ENCODE peak calls at places on chromosomes 5 and 9, in five cellular contexts. K is H1, F is Peyer's patch, N is tibial nerve, M is mammary epithelial cell. S is an unnamed sample.
A peak's percentile ranks its signal among the peaks of the same experiment; 100 is the strongest.

GRCh38 chr9:105026451-105026850 is 98.5 kb upstream of the ABCA1 start:
- DNase-seq in K (no peak), F (no peak), N (no peak), M (peak; percentile 41), S (no peak)

GRCh38 chr5:11596185-11596584 is 308.1 kb downstream of the CTNND2 start:
- DNase-seq in K (no peak), F (no peak), N (no peak), M (no peak), S (no peak)

GRCh38 chr5:150590979-150591411 is 49.5 kb upstream of the SYNPO start:
- DNase-seq in K (no peak), F (no peak), N (no peak), M (no peak), S (no peak)

GRCh38 chr9:13705913-13706312 is 426.4 kb upstream of the MPDZ start:
- DNase-seq in K (no peak), F (no peak), N (peak; percentile 50), M (no peak), S (no peak)

GRCh38 chr5:115543931-115544370 is 624 bp downstream of the FEM1C start:
- DNase-seq in K (no peak), F (peak; percentile 59), N (peak; percentile 24), M (peak; percentile 61), S (peak; percentile 81)

GRCh38 chr5:67620386-67621039 is 423.9 kb upstream of the CD180 start:
- DNase-seq in K (no peak), F (no peak), N (no peak), M (peak; percentile 17), S (no peak)

GRCh38 chr5:40494631-40495030 is 185.1 kb upstream of the PTGER4 start:
- DNase-seq in K (no peak), F (no peak), N (no peak), M (no peak), S (no peak)

GRCh38 chr5:135950611-135951010 is 4.2 kb downstream of the LECT2 start:
- DNase-seq in K (no peak), F (no peak), N (no peak), M (no peak), S (no peak)

GRCh38 chr9:123339666-123340414 is 16.2 kb upstream of the CRB2 start:
- DNase-seq in K (no peak), F (peak; percentile 79), N (no peak), M (no peak), S (no peak)

GRCh38 chr5:125461641-125462072 is 715.2 kb upstream of the ZNF608 start:
- DNase-seq in K (no peak), F (no peak), N (no peak), M (peak; percentile 13), S (no peak)

GRCh38 chr5:172521338-172521932 is 67.1 kb upstream of the SH3PXD2B start:
- DNase-seq in K (no peak), F (no peak), N (no peak), M (no peak), S (no peak)

GRCh38 chr9:134174073-134174449 is 9.7 kb upstream of the RNU6ATAC start:
- DNase-seq in K (no peak), F (peak; percentile 50), N (no peak), M (no peak), S (peak; percentile 62)

GRCh38 chr9:108417726-108418125 is 438.1 kb downstream of the ACTL7B start:
- DNase-seq in K (no peak), F (no peak), N (no peak), M (no peak), S (no peak)

GRCh38 chr9:72577212-72577753 is 55.9 kb downstream of the TMC1 start:
- DNase-seq in K (no peak), F (no peak), N (no peak), M (peak; percentile 93), S (no peak)

GRCh38 chr5:80083115-80083890 is 48.2 kb downstream of the THBS4 start:
- DNase-seq in K (peak; percentile 77), F (no peak), N (peak; percentile 19), M (peak; percentile 52), S (no peak)

GRCh38 chr5:138275379-138275782 is 960 bp upstream of the GFRA3 start:
- DNase-seq in K (no peak), F (no peak), N (no peak), M (no peak), S (no peak)

GRCh38 chr5:92559743-92560142 is 1021.3 kb downstream of the NR2F1-AS1 start:
- DNase-seq in K (no peak), F (no peak), N (no peak), M (peak; percentile 33), S (no peak)

GRCh38 chr5:117093653-117094052 is 519.0 kb upstream of the SEMA6A start:
- DNase-seq in K (no peak), F (no peak), N (no peak), M (no peak), S (peak; percentile 48)

GRCh38 chr5:78547731-78548189 is 100.8 kb downstream of the LHFPL2 start:
- DNase-seq in K (no peak), F (no peak), N (peak; percentile 77), M (no peak), S (no peak)

GRCh38 chr5:57698785-57699184 is 216.2 kb upstream of the ACTBL2 start:
- DNase-seq in K (no peak), F (no peak), N (no peak), M (peak; percentile 92), S (no peak)

GRCh38 chr9:138078846-138079245 is 201.3 kb downstream of the CACNA1B start:
- DNase-seq in K (no peak), F (peak; percentile 1), N (no peak), M (no peak), S (no peak)

GRCh38 chr5:132225165-132226032 is 2.3 kb downstream of the P4HA2 start:
- DNase-seq in K (no peak), F (peak; percentile 16), N (peak; percentile 58), M (peak; percentile 88), S (no peak)

GRCh38 chr9:93963969-93964368 is 8.8 kb upstream of the BARX1 start:
- DNase-seq in K (peak; percentile 37), F (no peak), N (no peak), M (no peak), S (no peak)

GRCh38 chr5:41009228-41009627 is 61.9 kb downstream of the MROH2B start:
- DNase-seq in K (no peak), F (no peak), N (no peak), M (peak; percentile 68), S (no peak)

GRCh38 chr5:1137567-1138444 is 25.9 kb upstream of the SLC12A7 start:
- DNase-seq in K (no peak), F (no peak), N (no peak), M (no peak), S (no peak)

GRCh38 chr5:41736641-41737040 is 133.6 kb downstream of the OXCT1 start:
- DNase-seq in K (no peak), F (no peak), N (no peak), M (no peak), S (no peak)

GRCh38 chr9:131419029-131419614 is 25.2 kb downstream of the PRRC2B start:
- DNase-seq in K (no peak), F (no peak), N (no peak), M (no peak), S (no peak)

DNA sequence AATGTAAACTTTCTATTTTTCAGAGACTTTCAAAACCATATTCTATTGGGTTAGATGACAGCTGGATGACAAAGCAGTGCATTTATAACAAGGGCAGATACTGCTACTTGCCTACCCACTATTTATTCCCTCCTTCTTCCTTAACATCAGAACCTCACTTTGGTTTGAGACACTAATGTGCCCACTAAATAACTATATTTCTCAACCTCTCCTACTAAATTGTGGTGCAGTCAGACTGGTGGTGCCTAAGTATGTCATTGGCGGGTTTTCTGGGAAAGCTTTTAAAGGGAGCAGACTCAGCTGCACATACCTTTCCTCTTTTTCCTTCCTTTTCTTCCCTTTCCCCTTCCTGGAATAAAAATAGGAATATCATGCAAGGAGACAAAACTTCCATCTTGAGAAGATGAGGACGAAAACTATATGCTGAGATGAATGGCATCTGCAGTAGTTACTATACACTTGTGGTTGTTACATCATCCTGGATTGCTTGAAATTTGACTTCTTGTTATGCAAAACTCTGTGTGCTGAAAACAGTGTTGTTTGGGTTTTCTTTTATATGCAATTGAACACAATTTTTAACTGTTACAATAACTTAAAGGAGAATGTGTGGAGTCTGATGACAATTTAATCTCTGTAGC is 43.8 kb downstream of the PRR16 start:
- DNase-seq in K (no peak), F (no peak), N (no peak), M (no peak), S (no peak)
- H3K27ac ChIP-seq in K (no peak overlapping the region), F (no peak overlapping the region), N (no peak overlapping the region), M (no peak overlapping the region), S (no peak overlapping the region)

GRCh38 chr5:162703914-162704313 is 636.3 kb downstream of the GABRG2 start:
- DNase-seq in K (no peak), F (no peak), N (no peak), M (no peak), S (no peak)

GRCh38 chr5:162699361-162699760 is 631.8 kb downstream of the GABRG2 start:
- DNase-seq in K (no peak), F (no peak), N (no peak), M (no peak), S (no peak)
- TF ChIP-seq CTCF in K (no peak), F (no peak), N (no peak), M (no peak), S (no peak)

GRCh38 chr5:144013816-144014215 is 156.6 kb downstream of the YIPF5 start:
- DNase-seq in K (no peak), F (no peak), N (no peak), M (no peak), S (no peak)

GRCh38 chr5:144017119-144017518 is 153.3 kb downstream of the YIPF5 start:
- DNase-seq in K (no peak), F (no peak), N (no peak), M (no peak), S (no peak)

GRCh38 chr5:144011348-144011861 is 159.1 kb downstream of the YIPF5 start:
- DNase-seq in K (no peak), F (no peak), N (no peak), M (no peak), S (no peak)
- H3K9me3 ChIP-seq in K (peaks cover 47% of the 10 kb centered on the region), F (no peaks in the 10 kb centered on the region), N (peaks cover 4% of the 10 kb centered on the region), M (peaks cover 16% of the 10 kb centered on the region), S (no peaks in the 10 kb centered on the region)

GRCh38 chr9:116493183-116493582 is 193.9 kb upstream of the TRIM32 start:
- DNase-seq in K (no peak), F (no peak), N (no peak), M (no peak), S (no peak)

GRCh38 chr9:116494815-116495634 is 192.1 kb upstream of the TRIM32 start:
- DNase-seq in K (peak; percentile 74), F (no peak), N (no peak), M (no peak), S (no peak)

GRCh38 chr9:116495725-116496124 is 191.4 kb upstream of the TRIM32 start:
- DNase-seq in K (no peak), F (no peak), N (no peak), M (no peak), S (no peak)

GRCh38 chr9:116497081-116497480 is 190.0 kb upstream of the TRIM32 start:
- DNase-seq in K (no peak), F (no peak), N (no peak), M (no peak), S (no peak)

DNA sequence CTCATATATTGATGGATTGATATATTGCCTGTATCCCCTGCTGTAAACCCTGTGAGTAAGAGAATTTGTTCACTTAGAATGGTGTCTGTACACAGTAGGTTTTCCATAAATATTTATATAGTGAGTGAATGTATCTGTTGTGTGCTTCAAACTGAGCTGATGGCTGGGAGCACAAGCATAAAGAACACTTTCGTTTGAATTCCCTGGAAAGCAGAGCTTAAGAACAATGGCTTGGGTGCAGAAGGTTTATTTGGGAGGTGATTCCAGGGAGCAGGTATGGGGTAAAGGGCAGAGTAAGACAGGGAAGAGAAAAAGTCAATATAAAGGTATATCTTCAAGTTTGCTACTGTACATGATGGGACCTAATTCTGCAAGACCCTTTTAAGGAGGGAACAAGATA is 190.9 kb upstream of the TRIM32 start:
- DNase-seq in K (no peak), F (no peak), N (no peak), M (no peak), S (no peak)
- H3K27ac ChIP-seq in K (no peak overlapping the region), F (no peak overlapping the region), N (no peak overlapping the region), M (no peak overlapping the region), S (no peak overlapping the region)

S was measured in left lung.